ENCODE peak calls at places on chromosomes 1 and 21, in seven cellular contexts. O is K562, R is HCT116, K is HepG2, I is H1, N is SK-N-SH, M is GM12878. P is an unnamed sample.
A peak's percentile ranks its signal among the peaks of the same experiment; 100 is the strongest.

GRCh38 chr1:110084226-110085078 is 14.0 kb upstream of the ALX3 start:
- DNase-seq in I (no peak), R (no peak), K (no peak), N (no peak), M (peak; percentile 27), O (no peak), P (no peak)

GRCh38 chr21:25387665-25388064 is 219.6 kb downstream of the MRPL39 start:
- DNase-seq in I (no peak), K (no peak), O (no peak), R (no peak), M (no peak), N (no peak), P (no peak)

GRCh38 chr1:233025566-233025965 is 75.2 kb downstream of the NTPCR start:
- DNase-seq in K (no peak), N (no peak), O (no peak), I (no peak), M (no peak), R (no peak), P (no peak)

GRCh38 chr1:43554444-43554992 is 23.8 kb downstream of the PTPRF start:
- DNase-seq in O (peak; percentile 33), N (peak; percentile 57), R (peak; percentile 21), K (peak; percentile 41), M (no peak), I (no peak), P (no peak)

GRCh38 chr1:46183119-46183842 is 7.0 kb upstream of the P3R3URF start:
- DNase-seq in R (peak; percentile 98), K (peak; percentile 85), O (no peak), N (no peak), I (no peak), M (no peak), P (peak; percentile 99)

GRCh38 chr1:197399691-197400521 is 131.9 kb downstream of the CRB1 start:
- DNase-seq in O (peak; percentile 29), R (peak; percentile 74), N (peak; percentile 46), M (peak; percentile 11), I (no peak), K (peak; percentile 59), P (peak; percentile 12)

GRCh38 chr1:111754964-111755320 is 759 bp upstream of the DDX20 start:
- DNase-seq in N (peak; percentile 79), I (no peak), K (no peak), R (no peak), O (peak; percentile 56), M (no peak), P (no peak)

GRCh38 chr1:111948209-111949131 is 41.0 kb downstream of the KCND3 start:
- DNase-seq in R (no peak), K (no peak), O (no peak), M (no peak), N (peak; percentile 54), I (no peak), P (no peak)

GRCh38 chr21:32772281-32773047 is 909 bp upstream of the PAXBP1 start:
- DNase-seq in R (no peak), I (no peak), M (peak; percentile 9), K (no peak), O (peak; percentile 56), N (peak; percentile 29), P (no peak)

GRCh38 chr1:199684686-199685273 is 342.7 kb upstream of the NR5A2 start:
- DNase-seq in K (peak; percentile 25), M (peak; percentile 8), O (peak; percentile 45), I (no peak), R (peak; percentile 74), N (peak; percentile 46), P (peak; percentile 61)

GRCh38 chr1:213585959-213586608 is 401.7 kb upstream of the PROX1 start:
- DNase-seq in O (no peak), I (no peak), M (no peak), R (no peak), N (no peak), K (no peak), P (no peak)

GRCh38 chr1:211327341-211327921 is 798 bp downstream of the TRAF5 start:
- DNase-seq in O (no peak), N (peak; percentile 60), I (no peak), K (no peak), R (no peak), M (no peak), P (no peak)

GRCh38 chr1:17002524-17002902 is 9.2 kb downstream of the ATP13A2 start:
- DNase-seq in R (no peak), O (no peak), K (no peak), N (peak; percentile 12), I (no peak), M (no peak), P (no peak)

GRCh38 chr1:234235373-234235772 is 137.9 kb upstream of the COA6 start:
- DNase-seq in O (no peak), K (peak; percentile 48), N (no peak), I (no peak), R (no peak), M (no peak), P (no peak)

GRCh38 chr1:90133133-90133532 is 138.2 kb downstream of the ZNF326 start:
- DNase-seq in N (peak; percentile 24), O (peak; percentile 13), M (no peak), R (peak; percentile 31), I (no peak), K (peak; percentile 12), P (no peak)

GRCh38 chr1:39145651-39145970 is 58.9 kb upstream of the MACF1 start:
- DNase-seq in I (no peak), M (no peak), O (no peak), K (no peak), N (no peak), R (no peak), P (no peak)

GRCh38 chr1:162987866-162988265 is 81.3 kb upstream of the RGS4 start:
- DNase-seq in I (no peak), N (no peak), O (no peak), M (no peak), R (peak; percentile 6), K (no peak), P (peak; percentile 10)

GRCh38 chr1:171871848-171872247 is 30.6 kb downstream of the DNM3 start:
- DNase-seq in R (no peak), O (no peak), M (no peak), N (no peak), I (no peak), K (no peak), P (no peak)

GRCh38 chr1:15457484-15458027 is 1.0 kb downstream of the CELA2A start:
- DNase-seq in I (no peak), R (no peak), N (no peak), M (no peak), O (no peak), K (no peak), P (no peak)

GRCh38 chr1:87330954-87331318 is 2.3 kb downstream of the LMO4 start:
- DNase-seq in O (peak; percentile 29), R (no peak), N (no peak), K (peak; percentile 75), M (no peak), I (no peak), P (no peak)

GRCh38 chr1:221025391-221026355 is 146.4 kb downstream of the HLX start:
- DNase-seq in R (no peak), N (no peak), M (no peak), I (no peak), O (no peak), K (no peak), P (no peak)

GRCh38 chr21:29017639-29018237 is 1.4 kb downstream of the RWDD2B start:
- DNase-seq in M (no peak), K (no peak), R (no peak), O (no peak), N (no peak), I (no peak), P (no peak)
- H3K4me3 ChIP-seq in M (peak overlapping the region; percentile 97), K (peak overlapping the region; percentile 87), R (peak overlapping the region; percentile 91), O (peak overlapping the region; percentile 80), N (peak overlapping the region; percentile 72), I (no peak overlapping the region), P (peak overlapping the region; percentile 82)

GRCh38 chr21:44514746-44515358 is 25.1 kb downstream of the KRTAP10-1 start:
- DNase-seq in N (no peak), I (no peak), K (peak; percentile 77), M (no peak), O (no peak), R (no peak), P (no peak)
- H3K9me3 ChIP-seq in N (no peaks in the 10 kb centered on the region), I (no peaks in the 10 kb centered on the region), K (no peaks in the 10 kb centered on the region), M (no peaks in the 10 kb centered on the region), O (no peaks in the 10 kb centered on the region), R (no peaks in the 10 kb centered on the region), P (no peaks in the 10 kb centered on the region)

GRCh38 chr21:21387891-21388290 is 389.7 kb downstream of the NCAM2 start:
- DNase-seq in I (no peak), N (no peak), O (no peak), M (no peak), K (no peak), R (no peak), P (no peak)

GRCh38 chr21:21385404-21385803 is 387.2 kb downstream of the NCAM2 start:
- DNase-seq in M (no peak), N (no peak), K (no peak), I (no peak), R (no peak), O (no peak), P (no peak)

GRCh38 chr21:21384977-21385376 is 386.8 kb downstream of the NCAM2 start:
- DNase-seq in M (no peak), N (no peak), R (no peak), I (no peak), K (no peak), O (no peak), P (no peak)

GRCh38 chr21:21383126-21383525 is 384.9 kb downstream of the NCAM2 start:
- DNase-seq in I (no peak), R (no peak), O (no peak), K (no peak), N (no peak), M (no peak), P (no peak)
- TF ChIP-seq SIN3A in I (no peak), R (no peak), O (no peak), K (no peak), N (no peak), M (no peak), P (no peak)

GRCh38 chr1:178096421-178096820 is 2.5 kb downstream of the RASAL2 start:
- DNase-seq in M (no peak), O (no peak), N (no peak), K (no peak), I (no peak), R (no peak), P (no peak)
- H3K4me3 ChIP-seq in M (no peak overlapping the region), O (no peak overlapping the region), N (no peak overlapping the region), K (no peak overlapping the region), I (no peak overlapping the region), R (no peak overlapping the region), P (peak overlapping the region; percentile 94)

GRCh38 chr1:175823401-175823800 is 80.0 kb upstream of the TNR start:
- DNase-seq in I (no peak), K (no peak), N (no peak), M (no peak), O (no peak), R (no peak), P (no peak)
- H3K9me3 ChIP-seq in I (no peaks in the 10 kb centered on the region), K (no peaks in the 10 kb centered on the region), N (no peaks in the 10 kb centered on the region), M (no peaks in the 10 kb centered on the region), O (no peaks in the 10 kb centered on the region), R (no peaks in the 10 kb centered on the region), P (no peaks in the 10 kb centered on the region)